ENCODE peak calls at places on chromosomes 11 and 22, in four cellular contexts. M is naive thymus-derived CD4-positive, alpha-beta T cell; Z is cardiac fibroblast; Q is activated effector memory CD4-positive, alpha-beta T cell treated with anti-CD3 and anti-CD28 coated beads, Interleukin-2, amount 50 U/mL, for 16 hours. C is an unnamed sample.

GRCh38 chr11:104338186-104338585 is 174.2 kb upstream of the PDGFD start:
- DNase-seq in M (no peak), Z (peak; percentile 21), Q (no peak), C (no peak)

GRCh38 chr22:32864041-32864440 is 62.5 kb downstream of the TIMP3 start:
- DNase-seq in M (no peak), Z (no peak), Q (no peak), C (no peak)

GRCh38 chr11:72012897-72013721 is 14.4 kb downstream of the IL18BP start:
- DNase-seq in M (no peak), Z (peak; percentile 80), Q (peak; percentile 46), C (no peak)

GRCh38 chr11:71330349-71330748 is 78.0 kb upstream of the SHANK2 start:
- DNase-seq in M (no peak), Z (no peak), Q (peak; percentile 10), C (no peak)

GRCh38 chr22:35457729-35458546 is 58.0 kb downstream of the MCM5 start:
- DNase-seq in M (no peak), Z (peak; percentile 29), Q (no peak), C (no peak)

GRCh38 chr22:44497218-44497903 is 672 bp downstream of the RTL6 start:
- DNase-seq in M (no peak), Z (peak; percentile 19), Q (peak; percentile 66), C (peak; percentile 16)

GRCh38 chr11:62542111-62542745 is 4.4 kb downstream of the AHNAK start:
- DNase-seq in M (no peak), Z (no peak), Q (no peak), C (no peak)

GRCh38 chr11:66113132-66113856 is 43.2 kb downstream of the PACS1 start:
- DNase-seq in M (peak; percentile 40), Z (peak; percentile 94), Q (no peak), C (no peak)

GRCh38 chr11:29985248-29985647 is 31.6 kb downstream of the KCNA4 start:
- DNase-seq in M (no peak), Z (no peak), Q (no peak), C (no peak)

GRCh38 chr11:116515666-116516184 is 257.1 kb downstream of the BUD13 start:
- DNase-seq in M (no peak), Z (no peak), Q (no peak), C (no peak)

GRCh38 chr11:64444838-64445441 is 86.0 kb downstream of the RPS6KA4 start:
- DNase-seq in M (no peak), Z (peak; percentile 29), Q (peak; percentile 57), C (no peak)

GRCh38 chr11:70662691-70663098 is 264.4 kb downstream of the CTTN start:
- DNase-seq in M (no peak), Z (no peak), Q (no peak), C (no peak)

GRCh38 chr11:82871646-82872045 is 28.6 kb downstream of the PRCP start:
- DNase-seq in M (no peak), Z (no peak), Q (no peak), C (no peak)

GRCh38 chr11:14537134-14537599 is 17.0 kb upstream of the PSMA1 start:
- DNase-seq in M (peak; percentile 72), Z (peak; percentile 57), Q (peak; percentile 65), C (peak; percentile 11)

GRCh38 chr11:130076774-130077481 is 7.2 kb downstream of the APLP2 start:
- DNase-seq in M (no peak), Z (no peak), Q (no peak), C (no peak)

GRCh38 chr11:70872950-70873735 is 379.2 kb downstream of the SHANK2 start:
- DNase-seq in M (no peak), Z (no peak), Q (no peak), C (no peak)

GRCh38 chr11:29333993-29334780 is 682.6 kb downstream of the KCNA4 start:
- DNase-seq in M (no peak), Z (peak; percentile 84), Q (no peak), C (no peak)

GRCh38 chr11:12140186-12140938 is 30.0 kb downstream of the MICAL2 start:
- DNase-seq in M (no peak), Z (no peak), Q (no peak), C (no peak)

GRCh38 chr11:61477734-61478148 is 30.8 kb upstream of the LRRC10B start:
- DNase-seq in M (peak; percentile 43), Z (peak; percentile 34), Q (peak; percentile 86), C (peak; percentile 54)

GRCh38 chr11:61795459-61795858 is 2.7 kb downstream of the FEN1 start:
- DNase-seq in M (no peak), Z (no peak), Q (no peak), C (no peak)

GRCh38 chr22:36852056-36852973 is 8.5 kb upstream of the NCF4 start:
- DNase-seq in M (no peak), Z (no peak), Q (no peak), C (no peak)

C was measured in WERI-Rb-1.